ENCODE peak calls at places on chromosomes 2 and 18, in four cellular contexts. One of them, this sample, is unnamed.

GRCh38 chr2:237865623-237866041 is 6.2 kb downstream of the RAMP1 start:
- DNase-seq in mesendoderm: peak; percentile 16
- DNase-seq in IMR-90: no peak
- DNase-seq in H9: no peak
- DNase-seq in this sample: no peak

GRCh38 chr2:207248702-207249355 is 83.1 kb upstream of the KLF7 start:
- DNase-seq in mesendoderm: no peak
- DNase-seq in IMR-90: peak; percentile 41
- DNase-seq in H9: no peak
- DNase-seq in this sample: peak; percentile 77

GRCh38 chr18:36298113-36298701 is 694 bp downstream of the FHOD3 start:
- DNase-seq in mesendoderm: peak; percentile 32
- DNase-seq in IMR-90: no peak
- DNase-seq in H9: peak; percentile 60
- DNase-seq in this sample: peak; percentile 28

GRCh38 chr2:15084826-15085489 is 452.4 kb downstream of the LRATD1 start:
- DNase-seq in mesendoderm: no peak
- DNase-seq in IMR-90: no peak
- DNase-seq in H9: no peak
- DNase-seq in this sample: no peak

GRCh38 chr2:168119519-168120141 is 127.8 kb downstream of the STK39 start:
- DNase-seq in mesendoderm: peak; percentile 81
- DNase-seq in IMR-90: peak; percentile 76
- DNase-seq in H9: no peak
- DNase-seq in this sample: peak; percentile 8

GRCh38 chr2:230429513-230429912 is 13.5 kb downstream of the SP100 start:
- DNase-seq in mesendoderm: no peak
- DNase-seq in IMR-90: no peak
- DNase-seq in H9: no peak
- DNase-seq in this sample: no peak

GRCh38 chr18:75128911-75129716 is 79.8 kb downstream of the PTGR3 start:
- DNase-seq in mesendoderm: no peak
- DNase-seq in IMR-90: no peak
- DNase-seq in H9: no peak
- DNase-seq in this sample: no peak

GRCh38 chr2:46493241-46493970 is 14.0 kb downstream of the TMEM247 start:
- DNase-seq in mesendoderm: no peak
- DNase-seq in IMR-90: peak; percentile 82
- DNase-seq in H9: no peak
- DNase-seq in this sample: no peak

GRCh38 chr2:37358466-37358865 is 14.0 kb downstream of the QPCT start:
- DNase-seq in mesendoderm: no peak
- DNase-seq in IMR-90: no peak
- DNase-seq in H9: no peak
- DNase-seq in this sample: no peak

GRCh38 chr2:12493031-12493513 is 223.7 kb upstream of the TRIB2 start:
- DNase-seq in mesendoderm: peak; percentile 96
- DNase-seq in IMR-90: peak; percentile 93
- DNase-seq in H9: no peak
- DNase-seq in this sample: no peak

GRCh38 chr2:204869142-204869823 is 324.0 kb downstream of the PARD3B start:
- DNase-seq in mesendoderm: no peak
- DNase-seq in IMR-90: peak; percentile 31
- DNase-seq in H9: no peak
- DNase-seq in this sample: no peak

GRCh38 chr2:88603146-88603545 is 24.1 kb downstream of the EIF2AK3 start:
- DNase-seq in mesendoderm: peak; percentile 45
- DNase-seq in IMR-90: peak; percentile 57
- DNase-seq in H9: no peak
- DNase-seq in this sample: peak; percentile 48

GRCh38 chr2:28619213-28620196 is 123.6 kb downstream of the PLB1 start:
- DNase-seq in mesendoderm: no peak
- DNase-seq in IMR-90: peak; percentile 30
- DNase-seq in H9: no peak
- DNase-seq in this sample: peak; percentile 80

GRCh38 chr2:136257893-136258292 is 139.9 kb upstream of the CXCR4 start:
- DNase-seq in mesendoderm: no peak
- DNase-seq in IMR-90: no peak
- DNase-seq in H9: no peak
- DNase-seq in this sample: no peak

GRCh38 chr2:230627806-230628724 is 84.6 kb upstream of the CAB39 start:
- DNase-seq in mesendoderm: peak; percentile 26
- DNase-seq in IMR-90: peak; percentile 78
- DNase-seq in H9: no peak
- DNase-seq in this sample: no peak

GRCh38 chr18:29512203-29512602 is 1335.3 kb upstream of the CDH2 start:
- DNase-seq in mesendoderm: no peak
- DNase-seq in IMR-90: no peak
- DNase-seq in H9: no peak
- DNase-seq in this sample: no peak

GRCh38 chr2:101843048-101843447 is 145.5 kb downstream of the MAP4K4 start:
- DNase-seq in mesendoderm: no peak
- DNase-seq in IMR-90: no peak
- DNase-seq in H9: no peak
- DNase-seq in this sample: no peak

GRCh38 chr18:21110667-21111350 is 804 bp downstream of the ROCK1 start:
- DNase-seq in mesendoderm: peak; percentile 60
- DNase-seq in IMR-90: peak; percentile 46
- DNase-seq in H9: peak; percentile 38
- DNase-seq in this sample: peak; percentile 48

GRCh38 chr2:109280804-109281203 is 151.8 kb downstream of the SH3RF3 start:
- DNase-seq in mesendoderm: peak; percentile 22
- DNase-seq in IMR-90: no peak
- DNase-seq in H9: no peak
- DNase-seq in this sample: no peak

GRCh38 chr2:64913357-64913869 is 75.8 kb upstream of the SLC1A4 start:
- DNase-seq in mesendoderm: peak; percentile 79
- DNase-seq in IMR-90: no peak
- DNase-seq in H9: peak; percentile 86
- DNase-seq in this sample: peak; percentile 96

GRCh38 chr2:29236074-29236473 is 120.9 kb downstream of the CLIP4 start:
- DNase-seq in mesendoderm: no peak
- DNase-seq in IMR-90: no peak
- DNase-seq in H9: no peak
- DNase-seq in this sample: no peak

GRCh38 chr18:76482971-76483691 is 11.9 kb downstream of the ZNF516 start:
- DNase-seq in mesendoderm: no peak
- DNase-seq in IMR-90: no peak
- DNase-seq in H9: no peak
- DNase-seq in this sample: no peak

GRCh38 chr2:47437287-47437686 is 34.3 kb downstream of the MSH2 start:
- DNase-seq in mesendoderm: peak; percentile 37
- DNase-seq in IMR-90: peak; percentile 47
- DNase-seq in H9: no peak
- DNase-seq in this sample: peak; percentile 60

GRCh38 chr18:44709297-44710117 is 28.8 kb downstream of the SETBP1 start:
- DNase-seq in mesendoderm: no peak
- DNase-seq in IMR-90: no peak
- DNase-seq in H9: no peak
- DNase-seq in this sample: no peak

GRCh38 chr2:200130762-200131166 is 175.4 kb downstream of the MAIP1 start:
- DNase-seq in mesendoderm: peak; percentile 82
- DNase-seq in IMR-90: peak; percentile 36
- DNase-seq in H9: no peak
- DNase-seq in this sample: no peak

GRCh38 chr2:16729901-16730300 is 64.3 kb upstream of the CYRIA start:
- DNase-seq in mesendoderm: no peak
- DNase-seq in IMR-90: no peak
- DNase-seq in H9: no peak
- DNase-seq in this sample: no peak
- H3K4me2 ChIP-seq in mesendoderm: no peak overlapping the region
- H3K4me2 ChIP-seq in IMR-90: no peak overlapping the region
- H3K4me2 ChIP-seq in H9: no peak overlapping the region
- H3K4me2 ChIP-seq in this sample: no peak overlapping the region

DNA sequence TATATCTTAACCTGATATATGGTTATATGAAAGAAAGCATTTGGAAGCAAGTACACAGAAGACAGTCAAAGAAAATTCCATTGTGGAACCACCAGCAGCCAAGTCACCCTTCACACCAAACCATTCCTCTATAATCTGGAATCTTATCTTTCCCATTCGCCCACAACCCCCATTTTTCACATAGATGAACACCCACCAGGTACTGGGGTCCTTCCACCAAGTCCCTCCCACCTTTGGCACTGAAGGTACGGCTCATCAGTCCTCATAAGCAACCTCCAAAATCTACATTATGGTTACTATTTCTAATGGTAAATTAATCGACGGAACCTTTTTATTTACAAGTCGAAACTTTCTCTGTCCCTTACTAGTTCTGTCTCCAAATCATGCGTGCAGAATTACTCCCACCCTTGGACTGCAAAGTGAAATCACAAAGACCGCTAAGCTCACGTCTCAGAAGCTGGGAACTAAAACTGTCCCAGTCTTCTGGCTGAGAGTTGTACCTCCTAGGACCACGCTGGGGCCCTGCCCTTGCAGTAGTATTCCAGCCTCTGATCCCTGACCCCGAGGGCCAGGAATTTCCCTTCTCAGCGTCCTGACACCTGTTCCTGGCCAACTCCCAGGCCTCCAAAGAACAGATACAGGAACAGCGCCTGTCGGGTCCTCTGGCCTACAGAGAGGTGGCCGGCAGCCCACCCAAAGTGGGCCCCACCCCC is 702 bp downstream of the OLA1 start:
- DNase-seq in mesendoderm: peak; percentile 78
- DNase-seq in IMR-90: peak; percentile 18
- DNase-seq in H9: peak; percentile 53
- DNase-seq in this sample: peak; percentile 57
- H2BK120ac ChIP-seq in mesendoderm: no peak overlapping the region
- H2BK120ac ChIP-seq in IMR-90: no peak overlapping the region
- H2BK120ac ChIP-seq in H9: no peak overlapping the region
- H2BK120ac ChIP-seq in this sample: no peak overlapping the region

DNA sequence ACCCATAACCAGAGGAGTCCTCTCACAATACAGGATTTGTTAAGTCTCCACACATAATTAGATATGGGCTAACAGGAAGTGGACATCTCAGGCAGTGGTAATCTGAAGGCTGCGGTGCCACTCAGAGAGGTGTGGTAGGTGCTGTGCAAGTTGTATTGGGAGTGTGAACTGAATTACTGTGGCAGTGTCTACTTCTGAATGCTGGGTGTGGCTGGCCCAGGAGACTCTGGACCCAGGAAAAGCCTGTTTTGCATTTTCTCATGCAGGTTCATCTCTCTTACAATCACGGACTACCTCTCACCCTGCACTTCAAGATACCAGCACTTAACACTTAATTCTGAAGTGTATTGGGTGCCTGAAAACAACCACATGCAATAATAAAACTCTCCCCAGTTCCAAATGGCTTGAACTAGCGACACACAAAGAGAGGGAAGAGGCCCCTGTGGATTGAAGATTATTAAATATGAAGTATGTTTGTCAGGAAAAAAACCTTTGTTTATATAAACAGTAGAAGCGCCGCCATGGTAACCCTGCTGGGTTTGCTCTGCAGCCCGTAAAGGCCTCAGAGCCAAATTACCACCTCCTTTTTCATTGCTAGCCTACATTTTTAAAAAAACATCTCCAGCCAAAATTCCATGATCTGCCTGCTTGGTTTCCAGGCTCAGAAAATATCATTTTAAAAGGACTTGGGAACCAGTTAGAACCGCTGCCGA is 77.5 kb downstream of the GFPT1 start:
- DNase-seq in mesendoderm: peak; percentile 76
- DNase-seq in IMR-90: peak; percentile 64
- DNase-seq in H9: no peak
- DNase-seq in this sample: peak; percentile 41
- H3K4me2 ChIP-seq in mesendoderm: no peak overlapping the region
- H3K4me2 ChIP-seq in IMR-90: no peak overlapping the region
- H3K4me2 ChIP-seq in H9: no peak overlapping the region
- H3K4me2 ChIP-seq in this sample: no peak overlapping the region

DNA sequence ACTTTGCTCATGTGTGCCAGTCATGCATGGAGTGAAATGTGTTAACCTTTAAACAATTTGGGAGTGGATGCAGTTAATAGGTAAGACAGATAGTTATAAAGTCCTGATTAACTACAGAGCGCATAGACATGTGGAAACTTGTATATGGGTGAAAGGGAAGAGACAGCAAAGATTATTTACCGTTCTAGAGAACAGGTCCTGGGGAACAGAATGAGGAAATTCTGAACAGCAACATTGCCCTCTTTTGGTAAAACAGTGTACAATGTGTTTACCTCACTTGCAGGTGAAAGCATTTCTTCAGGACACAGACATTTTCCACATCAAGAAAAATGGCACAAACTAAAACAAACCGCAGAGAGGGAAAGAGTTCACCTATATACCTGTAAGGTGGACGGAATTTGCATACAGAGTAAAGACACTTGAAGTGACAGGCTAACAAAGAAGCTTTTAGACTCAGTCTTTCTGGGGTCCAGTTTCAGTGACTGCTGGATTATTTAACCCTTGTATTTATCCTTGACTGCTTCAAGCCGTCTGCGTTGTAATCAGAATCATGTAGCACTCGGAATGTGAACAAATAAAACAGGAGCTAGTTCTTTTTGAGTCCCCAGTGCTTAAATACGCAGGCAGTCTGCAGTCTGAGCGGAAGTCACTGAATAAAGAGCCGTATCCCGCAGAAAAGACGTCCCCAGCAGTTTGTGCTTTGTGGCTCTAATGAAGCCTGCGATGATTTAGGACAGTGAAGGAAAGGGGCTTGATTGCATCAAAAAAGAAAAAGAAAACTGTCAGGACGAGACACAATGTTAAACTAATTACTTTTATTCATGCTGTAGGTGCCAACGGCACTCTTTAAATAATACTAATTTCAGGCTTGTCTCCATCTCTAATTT is 364.8 kb upstream of the GALNT5 start:
- DNase-seq in mesendoderm: peak; percentile 85
- DNase-seq in IMR-90: peak; percentile 60
- DNase-seq in H9: no peak
- DNase-seq in this sample: no peak
- H2BK120ac ChIP-seq in mesendoderm: peak overlapping the region; percentile 82
- H2BK120ac ChIP-seq in IMR-90: peak overlapping the region; percentile 48
- H2BK120ac ChIP-seq in H9: no peak overlapping the region
- H2BK120ac ChIP-seq in this sample: peak overlapping the region; percentile 46

DNA sequence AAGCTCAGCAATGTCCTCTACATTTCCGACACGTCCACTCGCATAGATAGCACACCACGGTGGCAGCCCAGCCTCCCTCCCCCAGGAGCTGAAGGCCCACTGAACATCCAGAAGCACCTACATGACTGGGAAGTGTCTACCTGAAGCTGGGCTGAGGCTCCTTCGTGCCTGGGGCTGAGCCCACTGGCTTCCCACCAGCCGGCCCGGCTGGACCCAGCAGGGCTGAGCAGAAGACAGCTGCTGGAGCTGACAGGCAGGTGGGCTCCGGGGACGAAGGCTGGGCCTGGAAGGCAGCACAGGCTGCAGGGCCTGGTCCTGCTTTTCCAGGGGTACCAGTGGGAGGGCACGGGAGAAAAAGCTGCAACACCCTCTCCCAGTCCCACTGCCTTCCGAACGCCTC is 13.5 kb downstream of the SDC1 start:
- DNase-seq in mesendoderm: no peak
- DNase-seq in IMR-90: no peak
- DNase-seq in H9: no peak
- DNase-seq in this sample: no peak
- H3K4me2 ChIP-seq in mesendoderm: no peak overlapping the region
- H3K4me2 ChIP-seq in IMR-90: no peak overlapping the region
- H3K4me2 ChIP-seq in H9: no peak overlapping the region
- H3K4me2 ChIP-seq in this sample: no peak overlapping the region

GRCh38 chr2:160207271-160207670 is 7.2 kb upstream of the ITGB6 start:
- DNase-seq in mesendoderm: no peak
- DNase-seq in IMR-90: no peak
- DNase-seq in H9: no peak
- DNase-seq in this sample: peak; percentile 97
- H2BK120ac ChIP-seq in mesendoderm: no peak overlapping the region
- H2BK120ac ChIP-seq in IMR-90: peak overlapping the region; percentile 79
- H2BK120ac ChIP-seq in H9: no peak overlapping the region
- H2BK120ac ChIP-seq in this sample: peak overlapping the region; percentile 91

This sample was measured in trophoblast cell.